ENCODE peak calls at places on chromosomes 3 and 15, in seven cellular contexts. One of them, this sample, is unnamed.

GRCh38 chr3:112308151-112308911 is 14.3 kb upstream of the SLC9C1 start:
- DNase-seq in NCI-H510A treated with DMSO at 0.1 percent for 48 hours: peak; percentile 81
- DNase-seq in MCF 10A: peak; percentile 82
- DNase-seq in dermis microvascular lymphatic vessel endothelial cell: no peak
- DNase-seq in astrocyte of the hippocampus: peak; percentile 32
- DNase-seq in naive B cell: no peak
- DNase-seq in A549: peak; percentile 8
- DNase-seq in this sample: peak; percentile 48

GRCh38 chr15:58467121-58467721 is 35.4 kb downstream of the LIPC start:
- DNase-seq in astrocyte of the hippocampus: no peak
- DNase-seq in MCF 10A: no peak
- DNase-seq in A549: no peak
- DNase-seq in NCI-H510A treated with DMSO at 0.1 percent for 48 hours: peak; percentile 89
- DNase-seq in naive B cell: no peak
- DNase-seq in dermis microvascular lymphatic vessel endothelial cell: no peak
- DNase-seq in this sample: peak; percentile 99

GRCh38 chr3:16243706-16244490 is 20.8 kb downstream of the DPH3 start:
- DNase-seq in A549: no peak
- DNase-seq in dermis microvascular lymphatic vessel endothelial cell: peak; percentile 59
- DNase-seq in naive B cell: no peak
- DNase-seq in astrocyte of the hippocampus: peak; percentile 56
- DNase-seq in MCF 10A: peak; percentile 26
- DNase-seq in NCI-H510A treated with DMSO at 0.1 percent for 48 hours: no peak
- DNase-seq in this sample: peak; percentile 61

GRCh38 chr3:12165909-12166308 is 7.2 kb upstream of the TIMP4 start:
- DNase-seq in dermis microvascular lymphatic vessel endothelial cell: no peak
- DNase-seq in NCI-H510A treated with DMSO at 0.1 percent for 48 hours: no peak
- DNase-seq in A549: no peak
- DNase-seq in MCF 10A: peak; percentile 22
- DNase-seq in naive B cell: no peak
- DNase-seq in astrocyte of the hippocampus: no peak
- DNase-seq in this sample: no peak

GRCh38 chr15:40333922-40334492 is 6.7 kb downstream of the CCDC9B start:
- DNase-seq in MCF 10A: no peak
- DNase-seq in NCI-H510A treated with DMSO at 0.1 percent for 48 hours: peak; percentile 32
- DNase-seq in dermis microvascular lymphatic vessel endothelial cell: peak; percentile 93
- DNase-seq in astrocyte of the hippocampus: peak; percentile 63
- DNase-seq in A549: no peak
- DNase-seq in naive B cell: peak; percentile 37
- DNase-seq in this sample: no peak

GRCh38 chr3:102180291-102180931 is 254.4 kb upstream of the ZPLD1 start:
- DNase-seq in MCF 10A: no peak
- DNase-seq in A549: peak; percentile 81
- DNase-seq in naive B cell: no peak
- DNase-seq in astrocyte of the hippocampus: peak; percentile 60
- DNase-seq in dermis microvascular lymphatic vessel endothelial cell: peak; percentile 93
- DNase-seq in NCI-H510A treated with DMSO at 0.1 percent for 48 hours: no peak
- DNase-seq in this sample: peak; percentile 96

GRCh38 chr3:166060789-166061479 is 223.7 kb upstream of the BCHE start:
- DNase-seq in dermis microvascular lymphatic vessel endothelial cell: no peak
- DNase-seq in naive B cell: no peak
- DNase-seq in NCI-H510A treated with DMSO at 0.1 percent for 48 hours: no peak
- DNase-seq in A549: no peak
- DNase-seq in MCF 10A: no peak
- DNase-seq in astrocyte of the hippocampus: no peak
- DNase-seq in this sample: no peak

GRCh38 chr3:47429476-47430270 is 46.1 kb downstream of the SCAP start:
- DNase-seq in naive B cell: no peak
- DNase-seq in astrocyte of the hippocampus: no peak
- DNase-seq in A549: no peak
- DNase-seq in MCF 10A: no peak
- DNase-seq in dermis microvascular lymphatic vessel endothelial cell: no peak
- DNase-seq in NCI-H510A treated with DMSO at 0.1 percent for 48 hours: no peak
- DNase-seq in this sample: no peak

GRCh38 chr3:187919018-187919417 is 173.8 kb upstream of the BCL6 start:
- DNase-seq in MCF 10A: no peak
- DNase-seq in NCI-H510A treated with DMSO at 0.1 percent for 48 hours: no peak
- DNase-seq in astrocyte of the hippocampus: no peak
- DNase-seq in naive B cell: peak; percentile 68
- DNase-seq in dermis microvascular lymphatic vessel endothelial cell: peak; percentile 8
- DNase-seq in A549: no peak
- DNase-seq in this sample: no peak

GRCh38 chr15:91936182-91936775 is 82.8 kb downstream of the SLCO3A1 start:
- DNase-seq in A549: no peak
- DNase-seq in NCI-H510A treated with DMSO at 0.1 percent for 48 hours: no peak
- DNase-seq in naive B cell: no peak
- DNase-seq in MCF 10A: no peak
- DNase-seq in dermis microvascular lymphatic vessel endothelial cell: no peak
- DNase-seq in astrocyte of the hippocampus: no peak
- DNase-seq in this sample: no peak

GRCh38 chr3:134328846-134329245 is 45.4 kb downstream of the AMOTL2 start:
- DNase-seq in MCF 10A: no peak
- DNase-seq in astrocyte of the hippocampus: no peak
- DNase-seq in dermis microvascular lymphatic vessel endothelial cell: no peak
- DNase-seq in NCI-H510A treated with DMSO at 0.1 percent for 48 hours: no peak
- DNase-seq in naive B cell: no peak
- DNase-seq in A549: no peak
- DNase-seq in this sample: no peak

GRCh38 chr3:149198611-149199010 is 23.0 kb downstream of the CP start:
- DNase-seq in NCI-H510A treated with DMSO at 0.1 percent for 48 hours: peak; percentile 26
- DNase-seq in A549: no peak
- DNase-seq in MCF 10A: no peak
- DNase-seq in naive B cell: no peak
- DNase-seq in astrocyte of the hippocampus: peak; percentile 42
- DNase-seq in dermis microvascular lymphatic vessel endothelial cell: no peak
- DNase-seq in this sample: no peak

GRCh38 chr3:51675201-51675611 is 4.2 kb downstream of the TEX264 start:
- DNase-seq in astrocyte of the hippocampus: peak; percentile 71
- DNase-seq in MCF 10A: peak; percentile 63
- DNase-seq in A549: no peak
- DNase-seq in dermis microvascular lymphatic vessel endothelial cell: no peak
- DNase-seq in naive B cell: no peak
- DNase-seq in NCI-H510A treated with DMSO at 0.1 percent for 48 hours: no peak
- DNase-seq in this sample: peak; percentile 85

GRCh38 chr3:121698513-121698912 is 37.8 kb upstream of the HCLS1 start:
- DNase-seq in MCF 10A: no peak
- DNase-seq in dermis microvascular lymphatic vessel endothelial cell: no peak
- DNase-seq in astrocyte of the hippocampus: no peak
- DNase-seq in naive B cell: no peak
- DNase-seq in NCI-H510A treated with DMSO at 0.1 percent for 48 hours: no peak
- DNase-seq in A549: no peak
- DNase-seq in this sample: no peak

GRCh38 chr15:68572921-68573320 is 5.9 kb upstream of the CORO2B start:
- DNase-seq in NCI-H510A treated with DMSO at 0.1 percent for 48 hours: no peak
- DNase-seq in MCF 10A: no peak
- DNase-seq in naive B cell: no peak
- DNase-seq in A549: no peak
- DNase-seq in dermis microvascular lymphatic vessel endothelial cell: no peak
- DNase-seq in astrocyte of the hippocampus: no peak
- DNase-seq in this sample: no peak

GRCh38 chr15:99097441-99098410 is 7.2 kb upstream of the SYNM start:
- DNase-seq in MCF 10A: no peak
- DNase-seq in astrocyte of the hippocampus: no peak
- DNase-seq in naive B cell: no peak
- DNase-seq in A549: no peak
- DNase-seq in NCI-H510A treated with DMSO at 0.1 percent for 48 hours: no peak
- DNase-seq in dermis microvascular lymphatic vessel endothelial cell: no peak
- DNase-seq in this sample: no peak

GRCh38 chr3:111764645-111765091 is 94.4 kb upstream of the PHLDB2 start:
- DNase-seq in dermis microvascular lymphatic vessel endothelial cell: no peak
- DNase-seq in naive B cell: no peak
- DNase-seq in MCF 10A: peak; percentile 84
- DNase-seq in NCI-H510A treated with DMSO at 0.1 percent for 48 hours: no peak
- DNase-seq in A549: peak; percentile 84
- DNase-seq in astrocyte of the hippocampus: no peak
- DNase-seq in this sample: peak; percentile 94

GRCh38 chr15:34721802-34722795 is 32.7 kb downstream of the GJD2 start:
- DNase-seq in MCF 10A: peak; percentile 66
- DNase-seq in naive B cell: no peak
- DNase-seq in A549: peak; percentile 59
- DNase-seq in dermis microvascular lymphatic vessel endothelial cell: peak; percentile 25
- DNase-seq in NCI-H510A treated with DMSO at 0.1 percent for 48 hours: peak; percentile 55
- DNase-seq in astrocyte of the hippocampus: peak; percentile 84
- DNase-seq in this sample: peak; percentile 33

GRCh38 chr3:38028621-38029361 is 651 bp downstream of the PLCD1 start:
- DNase-seq in naive B cell: no peak
- DNase-seq in MCF 10A: no peak
- DNase-seq in dermis microvascular lymphatic vessel endothelial cell: no peak
- DNase-seq in NCI-H510A treated with DMSO at 0.1 percent for 48 hours: no peak
- DNase-seq in astrocyte of the hippocampus: peak; percentile 55
- DNase-seq in A549: no peak
- DNase-seq in this sample: no peak

GRCh38 chr3:185757176-185757575 is 67.7 kb downstream of the IGF2BP2 start:
- DNase-seq in astrocyte of the hippocampus: no peak
- DNase-seq in MCF 10A: no peak
- DNase-seq in A549: no peak
- DNase-seq in NCI-H510A treated with DMSO at 0.1 percent for 48 hours: no peak
- DNase-seq in dermis microvascular lymphatic vessel endothelial cell: peak; percentile 45
- DNase-seq in naive B cell: no peak
- DNase-seq in this sample: peak; percentile 64

GRCh38 chr15:86162676-86163075 is 83.0 kb downstream of the AGBL1 start:
- DNase-seq in A549: no peak
- DNase-seq in MCF 10A: no peak
- DNase-seq in dermis microvascular lymphatic vessel endothelial cell: no peak
- DNase-seq in astrocyte of the hippocampus: no peak
- DNase-seq in naive B cell: no peak
- DNase-seq in NCI-H510A treated with DMSO at 0.1 percent for 48 hours: no peak
- DNase-seq in this sample: no peak

GRCh38 chr3:45966371-45966780 is 23.1 kb downstream of the CXCR6 start:
- DNase-seq in MCF 10A: no peak
- DNase-seq in astrocyte of the hippocampus: no peak
- DNase-seq in dermis microvascular lymphatic vessel endothelial cell: no peak
- DNase-seq in NCI-H510A treated with DMSO at 0.1 percent for 48 hours: no peak
- DNase-seq in naive B cell: no peak
- DNase-seq in A549: no peak
- DNase-seq in this sample: no peak

GRCh38 chr3:183114374-183114773 is 15.1 kb upstream of the MCCC1 start:
- DNase-seq in A549: no peak
- DNase-seq in MCF 10A: no peak
- DNase-seq in dermis microvascular lymphatic vessel endothelial cell: no peak
- DNase-seq in naive B cell: no peak
- DNase-seq in NCI-H510A treated with DMSO at 0.1 percent for 48 hours: peak; percentile 38
- DNase-seq in astrocyte of the hippocampus: no peak
- DNase-seq in this sample: no peak

This sample was measured in renal cortical epithelial cell.